ENCODE peak calls at places on chromosome 6, in four cellular contexts. D is cardiac muscle cell, F is A549, L is kidney. G is an unnamed sample.

GRCh38 chr6:149284904-149285303 is 32.6 kb upstream of the TAB2 start:
- DNase-seq in F (no peak), D (no peak), L (no peak), G (no peak)

GRCh38 chr6:90338409-90338808 is 41.8 kb upstream of the BACH2 start:
- DNase-seq in F (no peak), L (no peak), D (no peak), G (no peak)

GRCh38 chr6:167952512-167952859 is 45.0 kb upstream of the KIF25 start:
- DNase-seq in F (no peak), L (no peak), D (no peak), G (no peak)

GRCh38 chr6:44245912-44246662 is 814 bp upstream of the HSP90AB1 start:
- DNase-seq in F (peak; percentile 91), L (peak; percentile 97), D (peak; percentile 91), G (peak; percentile 94)

GRCh38 chr6:378090-378957 is 13.2 kb upstream of the IRF4 start:
- DNase-seq in F (no peak), L (peak; percentile 45), D (no peak), G (peak; percentile 43)

GRCh38 chr6:25446815-25447569 is 167.8 kb downstream of the CARMIL1 start:
- DNase-seq in L (no peak), D (no peak), F (no peak), G (no peak)

GRCh38 chr6:50442531-50443040 is 270.7 kb upstream of the TFAP2D start:
- DNase-seq in F (no peak), L (no peak), D (no peak), G (no peak)

GRCh38 chr6:127464881-127465459 is 5.8 kb upstream of the KIAA0408 start:
- DNase-seq in L (no peak), F (peak; percentile 58), D (peak; percentile 77), G (peak; percentile 77)

GRCh38 chr6:169220068-169220964 is 33.3 kb downstream of the THBS2 start:
- DNase-seq in D (no peak), F (no peak), L (no peak), G (no peak)

GRCh38 chr6:119284861-119285521 is 64.6 kb downstream of the MAN1A1 start:
- DNase-seq in L (no peak), D (no peak), F (peak; percentile 25), G (no peak)

GRCh38 chr6:41698350-41698781 is 37.0 kb downstream of the TFEB start:
- DNase-seq in L (no peak), D (no peak), F (no peak), G (no peak)

GRCh38 chr6:111173341-111173740 is 86.0 kb downstream of the SLC16A10 start:
- DNase-seq in F (no peak), D (no peak), L (no peak), G (no peak)

GRCh38 chr6:32865724-32866443 is 11.9 kb downstream of the PSMB9 start:
- DNase-seq in D (no peak), L (no peak), F (no peak), G (no peak)

GRCh38 chr6:98636941-98637340 is 197.4 kb upstream of the POU3F2 start:
- DNase-seq in F (no peak), D (no peak), L (no peak), G (no peak)

GRCh38 chr6:16477367-16478149 is 239.2 kb downstream of the GMPR start:
- DNase-seq in D (no peak), F (no peak), L (no peak), G (peak; percentile 30)

GRCh38 chr6:147099974-147100373 is 104.2 kb upstream of the STXBP5 start:
- DNase-seq in D (no peak), F (no peak), L (no peak), G (no peak)

GRCh38 chr6:13229205-13230085 is 98.9 kb downstream of the TBC1D7 start:
- DNase-seq in D (no peak), L (no peak), F (peak; percentile 32), G (no peak)

GRCh38 chr6:166278579-166279392 is 29.4 kb downstream of the PRR18 start:
- DNase-seq in L (no peak), F (no peak), D (no peak), G (no peak)

GRCh38 chr6:53805725-53806124 is 10.9 kb downstream of the LRRC1 start:
- DNase-seq in D (no peak), L (no peak), F (no peak), G (no peak)

GRCh38 chr6:2630891-2631458 is 119.7 kb downstream of the MYLK4 start:
- DNase-seq in L (no peak), F (peak; percentile 70), D (no peak), G (no peak)

GRCh38 chr6:43096451-43097097 is 20.5 kb downstream of the PTK7 start:
- DNase-seq in D (no peak), F (no peak), L (peak; percentile 88), G (no peak)

GRCh38 chr6:148144917-148145521 is 197.6 kb upstream of the SASH1 start:
- DNase-seq in F (peak; percentile 71), L (no peak), D (peak; percentile 88), G (peak; percentile 75)

GRCh38 chr6:11093065-11093590 is 506 bp upstream of the SMIM13 start:
- DNase-seq in L (no peak), D (peak; percentile 36), F (peak; percentile 48), G (no peak)

GRCh38 chr6:20403080-20403765 is 1.5 kb downstream of the E2F3 start:
- DNase-seq in D (peak; percentile 93), F (peak; percentile 91), L (peak; percentile 97), G (peak; percentile 89)

GRCh38 chr6:22899446-22899845 is 330.1 kb downstream of the HDGFL1 start:
- DNase-seq in F (no peak), L (no peak), D (no peak), G (no peak)

GRCh38 chr6:21341910-21342309 is 251.6 kb upstream of the SOX4 start:
- DNase-seq in D (peak; percentile 70), L (no peak), F (no peak), G (no peak)

GRCh38 chr6:139311826-139312225 is 20.0 kb upstream of the TXLNB start:
- DNase-seq in F (no peak), L (no peak), D (no peak), G (no peak)

GRCh38 chr6:170156448-170157375 is 134.2 kb downstream of the DLL1 start:
- DNase-seq in F (no peak), D (no peak), L (peak; percentile 58), G (peak; percentile 36)

GRCh38 chr6:151962246-151962846 is 154.9 kb downstream of the ESR1 start:
- DNase-seq in L (no peak), D (no peak), F (no peak), G (no peak)

GRCh38 chr6:166619912-166620311 is 7.1 kb downstream of the RPS6KA2 start:
- DNase-seq in L (no peak), D (no peak), F (no peak), G (peak; percentile 52)

GRCh38 chr6:168157272-168158007 is 78.4 kb upstream of the FRMD1 start:
- DNase-seq in L (no peak), F (peak; percentile 42), D (no peak), G (no peak)

GRCh38 chr6:51793393-51793792 is 294.0 kb downstream of the PKHD1 start:
- DNase-seq in F (no peak), L (no peak), D (no peak), G (no peak)

GRCh38 chr6:121319112-121319553 is 15.1 kb downstream of the TBC1D32 start:
- DNase-seq in F (peak; percentile 24), L (no peak), D (peak; percentile 54), G (no peak)

GRCh38 chr6:37566209-37566859 is 66.6 kb upstream of the CCDC167 start:
- DNase-seq in D (peak; percentile 83), F (no peak), L (peak; percentile 78), G (peak; percentile 65)

GRCh38 chr6:151763303-151763702 is 44.2 kb upstream of the ESR1 start:
- DNase-seq in F (no peak), D (no peak), L (no peak), G (no peak)

GRCh38 chr6:40042232-40042631 is 108.0 kb upstream of the MOCS1 start:
- DNase-seq in L (no peak), D (no peak), F (no peak), G (no peak)

GRCh38 chr6:74447013-74447412 is 751.0 kb downstream of the CD109 start:
- DNase-seq in L (no peak), D (no peak), F (peak; percentile 20), G (no peak)

GRCh38 chr6:67393356-67393755 is 1241.7 kb upstream of the ADGRB3 start:
- DNase-seq in D (no peak), L (no peak), F (no peak), G (no peak)

GRCh38 chr6:125793863-125794262 is 3.1 kb downstream of the NCOA7 start:
- DNase-seq in L (no peak), F (no peak), D (no peak), G (no peak)
- H3K4me3 ChIP-seq in L (no peak overlapping the region), F (no peak overlapping the region), D (no peak overlapping the region), G (no peak overlapping the region)

DNA sequence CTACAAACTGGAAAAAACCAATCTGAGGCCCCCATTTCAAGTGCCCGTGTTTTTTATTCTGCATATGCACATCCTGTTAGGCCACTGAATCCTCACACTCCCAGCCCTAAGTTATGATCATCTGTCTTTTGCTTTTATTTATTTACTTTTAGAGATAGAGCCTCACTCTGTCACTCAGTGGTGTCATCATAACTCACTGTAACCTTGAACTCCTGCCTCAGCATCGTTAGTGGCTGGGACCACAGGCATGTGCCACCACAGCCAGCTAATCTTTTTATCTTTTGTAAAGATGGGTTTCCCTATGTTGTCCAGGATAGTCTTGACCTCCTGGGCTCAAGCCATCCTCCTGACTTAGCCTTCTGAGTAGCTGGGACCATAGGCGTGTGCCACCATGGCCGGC is 29.6 kb upstream of the CLDN20 start:
- DNase-seq in L (no peak), F (no peak), D (no peak), G (no peak)
- H3K4me1 ChIP-seq in L (no peaks in the 10 kb centered on the region), F (no peaks in the 10 kb centered on the region), D (no peaks in the 10 kb centered on the region), G (no peaks in the 10 kb centered on the region)

DNA sequence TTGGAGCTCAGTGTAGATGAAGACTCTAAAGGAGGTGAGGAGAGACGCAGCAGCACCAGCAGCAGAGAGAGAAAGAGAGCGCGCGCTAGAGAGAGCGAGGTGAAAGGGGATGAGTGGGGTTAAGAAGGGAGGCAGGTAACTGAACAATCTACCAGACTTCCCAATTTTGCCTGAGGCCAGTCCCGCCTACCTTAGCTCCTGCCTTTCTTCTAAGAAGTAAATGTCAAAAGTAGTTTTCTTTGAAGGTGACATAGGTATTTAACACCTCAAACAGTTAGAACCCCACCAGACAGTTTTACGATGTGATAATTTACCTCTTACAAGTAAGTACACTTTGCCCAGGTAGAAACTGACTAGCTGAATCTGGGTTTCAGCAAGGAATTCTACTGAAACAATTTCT is 132.0 kb upstream of the EEF1E1 start:
- DNase-seq in F (no peak), L (no peak), D (no peak), G (no peak)
- TF ChIP-seq CTCF in F (no peak), L (no peak), D (no peak), G (no peak)

GRCh38 chr6:27158316-27158643 is 89.2 kb upstream of the PRSS16 start:
- DNase-seq in D (no peak), F (no peak), L (no peak), G (no peak)
- H3K4me3 ChIP-seq in D (no peak overlapping the region), F (peak overlapping the region; percentile 66), L (no peak overlapping the region), G (no peak overlapping the region)

GRCh38 chr6:137874204-137875001 is 7.3 kb downstream of the TNFAIP3 start:
- DNase-seq in L (no peak), D (no peak), F (peak; percentile 31), G (no peak)
- H3K4me1 ChIP-seq in L (peaks cover 5% of the 10 kb centered on the region), D (peaks cover 6% of the 10 kb centered on the region), F (peaks cover 26% of the 10 kb centered on the region), G (peaks cover 40% of the 10 kb centered on the region)

DNA sequence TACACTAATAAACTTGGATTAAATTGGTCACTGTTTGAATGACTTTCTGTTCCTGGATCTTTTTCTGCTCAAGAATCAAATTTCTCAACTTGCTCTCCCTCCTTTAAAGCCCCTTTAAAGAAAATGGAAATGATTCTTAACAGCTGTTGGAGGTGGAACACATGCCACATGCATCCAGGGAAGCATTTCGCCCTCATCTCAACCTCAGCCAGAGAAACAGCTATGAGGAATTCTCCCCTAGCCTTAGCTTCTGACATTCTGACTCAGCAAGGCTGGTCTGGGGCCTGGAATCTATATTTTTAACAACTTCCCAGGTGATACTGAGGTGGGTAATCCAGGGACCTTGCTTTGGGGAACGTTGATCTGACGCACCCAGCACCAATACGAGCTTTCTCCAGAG is 263.4 kb upstream of the ECI2 start:
- DNase-seq in F (no peak), L (no peak), D (no peak), G (no peak)
- TF ChIP-seq CTCF in F (no peak), L (no peak), D (no peak), G (no peak)

G was measured in psoas muscle.